ENCODE peak calls at places on chromosomes 7 and 10, in eight cellular contexts. R is K562, F is HCT116, N is spleen, P is breast epithelium, O is sigmoid colon, W is esophagus muscularis mucosa, B is transverse colon. T is an unnamed sample.

GRCh38 chr10:35219292-35219691 is 92.6 kb downstream of the CREM start:
- DNase-seq in R (no peak), F (no peak), N (no peak), P (no peak), O (no peak), W (no peak), B (no peak), T (no peak)

GRCh38 chr7:142739927-142740492 is 9.3 kb upstream of the PRSS1 start:
- DNase-seq in R (no peak), F (peak), N (no peak), P (no peak), O (no peak), W (no peak), B (no peak), T (no peak)

GRCh38 chr7:128878226-128879105 is 15.8 kb downstream of the ATP6V1F start:
- DNase-seq in R (no peak), F (no peak), N (peak), P (no peak), O (peak), W (no peak), B (no peak), T (no peak)

GRCh38 chr7:44574286-44574872 is 671 bp upstream of the DDX56 start:
- DNase-seq in R (no peak), F (no peak), N (no peak), P (no peak), O (no peak), W (no peak), B (no peak), T (no peak)

GRCh38 chr10:17387861-17388503 is 66.4 kb downstream of the ST8SIA6 start:
- DNase-seq in R (no peak), F (no peak), N (no peak), P (no peak), O (no peak), W (no peak), B (no peak), T (peak)

GRCh38 chr10:74927701-74928100 is 101.3 kb downstream of the KAT6B start:
- DNase-seq in R (no peak), F (no peak), N (no peak), P (no peak), O (no peak), W (no peak), B (no peak), T (no peak)

GRCh38 chr10:43026039-43026973 is 50.6 kb upstream of the RET start:
- DNase-seq in R (no peak), F (no peak), N (peak), P (peak), O (no peak), W (peak), B (no peak), T (peak)

GRCh38 chr7:25804154-25804553 is 347.8 kb upstream of the NFE2L3 start:
- DNase-seq in R (no peak), F (no peak), N (no peak), P (no peak), O (no peak), W (no peak), B (no peak), T (peak)

GRCh38 chr10:110725809-110726641 is 81.9 kb downstream of the RBM20 start:
- DNase-seq in R (no peak), F (no peak), N (no peak), P (no peak), O (no peak), W (no peak), B (no peak), T (no peak)

GRCh38 chr7:127932496-127932895 is 98.7 kb downstream of the LRRC4 start:
- DNase-seq in R (no peak), F (no peak), N (no peak), P (no peak), O (no peak), W (no peak), B (no peak), T (no peak)

GRCh38 chr7:118184392-118184899 is 482 bp downstream of the LSM8 start:
- DNase-seq in R (peak), F (no peak), N (no peak), P (no peak), O (no peak), W (no peak), B (no peak), T (no peak)

GRCh38 chr7:16851829-16852228 is 30.0 kb downstream of the AGR3 start:
- DNase-seq in R (no peak), F (no peak), N (no peak), P (no peak), O (no peak), W (no peak), B (no peak), T (no peak)

GRCh38 chr7:68424643-68425297 is 1173.5 kb upstream of the AUTS2 start:
- DNase-seq in R (no peak), F (no peak), N (no peak), P (no peak), O (no peak), W (no peak), B (no peak), T (no peak)

GRCh38 chr10:17912764-17913163 is 39.0 kb upstream of the SLC39A12 start:
- DNase-seq in R (no peak), F (no peak), N (no peak), P (no peak), O (no peak), W (no peak), B (no peak), T (no peak)

GRCh38 chr10:51297438-51297837 is 223.2 kb downstream of the PRKG1 start:
- DNase-seq in R (no peak), F (no peak), N (no peak), P (no peak), O (no peak), W (no peak), B (no peak), T (no peak)

GRCh38 chr7:50792342-50793114 is 9.8 kb upstream of the GRB10 start:
- DNase-seq in R (peak), F (no peak), N (peak), P (no peak), O (no peak), W (no peak), B (peak), T (no peak)

DNA sequence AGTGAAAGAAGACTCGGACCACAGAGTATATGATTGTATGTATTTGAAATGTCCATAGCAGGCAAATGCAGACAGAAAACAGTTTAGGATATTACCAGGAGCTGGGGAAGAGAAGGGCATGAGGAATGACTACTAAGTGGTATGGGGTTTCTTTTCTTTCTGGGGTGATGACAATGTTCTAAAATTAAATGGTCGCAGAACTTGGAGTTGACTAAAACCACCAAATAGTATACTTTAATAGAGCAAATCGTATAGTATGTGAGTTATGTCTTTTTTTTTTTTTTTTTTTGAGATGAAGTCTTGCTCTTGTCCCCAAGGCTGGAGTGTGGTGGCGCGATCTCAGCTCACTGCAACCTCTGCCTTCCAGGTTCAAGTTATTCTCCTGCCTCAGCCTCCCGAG is 34.6 kb downstream of the XRCC2 start:
- DNase-seq in R (no peak), F (no peak), N (no peak), P (no peak), O (no peak), W (no peak), B (no peak), T (no peak)
- TF ChIP-seq POLR2AphosphoS5 in R (no peak), F (no peak), N (no peak), P (no peak), O (no peak), W (no peak), B (no peak), T (no peak)

DNA sequence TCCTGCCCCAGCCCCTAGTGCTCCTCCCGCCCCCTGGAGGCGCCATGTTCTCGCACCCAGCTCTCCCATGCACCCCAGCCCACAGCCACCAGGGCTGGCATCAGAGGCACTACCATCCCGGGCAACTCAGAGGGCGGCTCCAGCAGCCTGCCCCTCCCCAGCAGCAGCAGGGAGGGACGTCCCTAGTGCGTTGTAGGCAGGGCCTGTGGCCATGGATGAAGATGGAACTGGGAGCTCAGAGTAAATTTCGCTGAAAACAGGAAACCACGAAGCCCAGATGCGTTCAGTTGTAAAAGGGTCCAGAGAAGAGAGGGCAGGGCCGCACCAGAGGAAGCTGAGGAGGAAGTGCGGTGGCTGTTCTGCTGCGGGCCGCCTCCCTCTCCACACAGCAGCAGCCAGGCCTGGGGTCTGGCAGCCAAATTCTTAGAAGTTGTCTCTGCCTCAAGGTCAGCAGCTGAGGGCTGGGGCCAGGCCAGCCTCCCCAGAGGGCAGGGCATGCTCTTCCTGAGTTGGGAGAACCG is 24.6 kb downstream of the VSIR start:
- DNase-seq in R (peak), F (no peak), N (peak), P (no peak), O (peak), W (peak), B (peak), T (no peak)
- TF ChIP-seq CTCF in R (no peak), F (no peak), N (peak), P (no peak), O (no peak), W (no peak), B (peak), T (no peak)

GRCh38 chr10:71409516-71410104 is 12.9 kb downstream of the CDH23 start:
- DNase-seq in R (no peak), F (no peak), N (no peak), P (peak), O (no peak), W (no peak), B (no peak), T (no peak)
- TF ChIP-seq POLR2AphosphoS5 in R (no peak), F (no peak), N (no peak), P (no peak), O (no peak), W (no peak), B (no peak), T (no peak)

DNA sequence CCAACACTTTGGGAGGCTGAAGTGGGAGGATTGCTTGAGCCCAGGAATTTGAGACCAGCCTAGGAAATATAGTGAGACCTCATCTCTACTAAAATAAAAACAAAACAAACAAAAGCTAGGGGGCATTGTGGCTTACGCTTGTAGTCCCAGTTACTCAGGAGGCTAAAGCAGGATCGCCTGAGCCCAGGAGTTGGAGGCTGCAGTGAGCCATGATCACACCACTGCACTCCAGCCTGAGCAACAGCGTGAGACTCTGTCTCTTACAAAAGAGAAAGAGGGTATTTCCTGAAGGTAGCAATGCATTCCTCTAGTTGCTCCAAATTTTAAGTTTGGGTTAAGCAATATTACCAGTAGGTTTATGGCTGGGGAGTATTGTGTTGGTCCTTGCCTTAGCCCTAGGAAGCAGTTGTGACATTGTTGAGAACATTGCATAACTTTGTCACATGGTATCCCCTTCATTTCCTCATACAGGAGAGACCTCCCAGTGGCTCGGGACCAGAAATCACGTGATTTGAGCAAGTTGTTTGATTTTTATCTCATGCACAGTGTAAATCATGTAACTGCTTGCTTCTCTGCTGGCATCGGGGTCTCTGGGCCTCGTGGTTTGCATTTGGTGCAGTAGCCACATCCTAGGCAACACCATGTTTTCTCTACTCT is 23.3 kb upstream of the SMARCD3 start:
- DNase-seq in R (no peak), F (no peak), N (no peak), P (no peak), O (peak), W (no peak), B (peak), T (peak)
- TF ChIP-seq CTCF in R (peak), F (no peak), N (no peak), P (no peak), O (no peak), W (no peak), B (no peak), T (no peak)

GRCh38 chr10:8049151-8049873 is 5.2 kb upstream of the GATA3 start:
- DNase-seq in R (no peak), F (no peak), N (no peak), P (no peak), O (no peak), W (no peak), B (no peak), T (no peak)
- TF ChIP-seq POLR2AphosphoS5 in R (no peak), F (no peak), N (no peak), P (no peak), O (no peak), W (no peak), B (no peak), T (no peak)

GRCh38 chr7:132653364-132653930 is 77.2 kb upstream of the PLXNA4 start:
- DNase-seq in R (no peak), F (no peak), N (peak), P (no peak), O (no peak), W (no peak), B (no peak), T (no peak)

GRCh38 chr7:132652507-132652906 is 76.2 kb upstream of the PLXNA4 start:
- DNase-seq in R (no peak), F (no peak), N (no peak), P (no peak), O (no peak), W (no peak), B (no peak), T (no peak)

GRCh38 chr7:132654150-132654549 is 77.9 kb upstream of the PLXNA4 start:
- DNase-seq in R (peak), F (peak), N (no peak), P (no peak), O (no peak), W (no peak), B (no peak), T (no peak)

GRCh38 chr7:132655071-132655761 is 78.9 kb upstream of the PLXNA4 start:
- DNase-seq in R (no peak), F (no peak), N (peak), P (no peak), O (peak), W (no peak), B (peak), T (peak)

GRCh38 chr7:132656846-132657776 is 80.8 kb upstream of the PLXNA4 start:
- DNase-seq in R (peak), F (peak), N (no peak), P (no peak), O (no peak), W (no peak), B (no peak), T (no peak)
- TF ChIP-seq CTCF in R (peak), F (peak), N (peak), P (no peak), O (no peak), W (no peak), B (no peak), T (no peak)

GRCh38 chr7:72265071-72265470 is 147.1 kb downstream of the CALN1 start:
- DNase-seq in R (no peak), F (no peak), N (no peak), P (no peak), O (no peak), W (no peak), B (no peak), T (no peak)

GRCh38 chr7:72268090-72268489 is 144.0 kb downstream of the CALN1 start:
- DNase-seq in R (no peak), F (no peak), N (no peak), P (no peak), O (no peak), W (no peak), B (no peak), T (no peak)

GRCh38 chr7:72268826-72269225 is 143.3 kb downstream of the CALN1 start:
- DNase-seq in R (no peak), F (no peak), N (no peak), P (no peak), O (no peak), W (no peak), B (no peak), T (no peak)

GRCh38 chr7:72265505-72265904 is 146.6 kb downstream of the CALN1 start:
- DNase-seq in R (no peak), F (no peak), N (no peak), P (no peak), O (no peak), W (no peak), B (no peak), T (no peak)

DNA sequence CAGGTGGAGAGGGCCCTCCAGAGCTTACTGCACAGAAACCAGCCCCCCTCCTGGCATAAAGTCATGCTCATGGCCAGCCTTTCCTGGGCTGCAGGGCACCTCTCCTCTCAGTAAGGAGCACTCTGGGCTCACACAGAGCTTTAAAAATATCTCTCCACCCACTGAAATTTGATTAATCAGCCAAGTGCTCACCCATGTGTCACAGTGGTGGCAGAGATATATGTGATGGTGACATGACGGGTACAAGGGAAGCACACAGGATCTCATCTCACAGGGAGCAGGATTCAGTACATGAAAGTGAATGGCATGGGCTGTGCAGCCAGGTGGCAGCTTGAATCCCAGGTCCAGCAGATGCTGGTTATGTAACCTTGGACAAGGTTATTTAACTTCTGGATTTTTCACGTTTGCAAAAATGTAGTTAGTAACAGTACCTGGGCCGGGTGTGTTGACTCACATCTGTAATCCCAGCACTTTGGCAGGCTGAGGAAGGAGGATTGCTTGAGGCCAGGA is 144.8 kb downstream of the CALN1 start:
- DNase-seq in R (no peak), F (no peak), N (no peak), P (no peak), O (no peak), W (no peak), B (no peak), T (no peak)
- TF ChIP-seq POLR2AphosphoS5 in R (no peak), F (no peak), N (no peak), P (no peak), O (no peak), W (no peak), B (no peak), T (no peak)

GRCh38 chr7:153829523-153829922 is 222.7 kb upstream of the DPP6 start:
- DNase-seq in R (no peak), F (no peak), N (no peak), P (no peak), O (no peak), W (no peak), B (no peak), T (no peak)

GRCh38 chr7:153835712-153836265 is 216.4 kb upstream of the DPP6 start:
- DNase-seq in R (no peak), F (no peak), N (no peak), P (no peak), O (peak), W (no peak), B (peak), T (no peak)

GRCh38 chr7:153835104-153835503 is 217.1 kb upstream of the DPP6 start:
- DNase-seq in R (no peak), F (no peak), N (no peak), P (no peak), O (no peak), W (no peak), B (no peak), T (no peak)

DNA sequence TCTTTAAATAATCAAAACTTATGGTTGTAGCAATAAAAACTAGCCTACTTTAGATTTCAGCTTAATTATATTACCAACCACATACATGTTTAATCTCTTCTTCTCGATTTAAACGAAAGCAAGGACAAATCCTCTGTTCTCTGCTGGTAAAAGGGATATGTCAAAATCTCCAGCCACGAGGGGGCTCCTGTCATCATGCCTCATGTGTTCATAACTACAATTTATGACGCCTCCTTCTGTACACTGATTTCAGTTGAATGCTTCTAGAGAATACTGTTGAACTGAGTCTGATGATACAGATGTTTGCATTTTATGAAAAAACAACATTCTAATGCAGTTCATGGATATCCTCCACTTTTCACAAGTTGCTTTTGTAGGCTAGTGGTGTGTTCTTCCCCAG is 220.0 kb upstream of the DPP6 start:
- DNase-seq in R (peak), F (no peak), N (no peak), P (no peak), O (no peak), W (no peak), B (no peak), T (no peak)
- TF ChIP-seq CTCF in R (peak), F (no peak), N (no peak), P (no peak), O (no peak), W (no peak), B (no peak), T (no peak)

DNA sequence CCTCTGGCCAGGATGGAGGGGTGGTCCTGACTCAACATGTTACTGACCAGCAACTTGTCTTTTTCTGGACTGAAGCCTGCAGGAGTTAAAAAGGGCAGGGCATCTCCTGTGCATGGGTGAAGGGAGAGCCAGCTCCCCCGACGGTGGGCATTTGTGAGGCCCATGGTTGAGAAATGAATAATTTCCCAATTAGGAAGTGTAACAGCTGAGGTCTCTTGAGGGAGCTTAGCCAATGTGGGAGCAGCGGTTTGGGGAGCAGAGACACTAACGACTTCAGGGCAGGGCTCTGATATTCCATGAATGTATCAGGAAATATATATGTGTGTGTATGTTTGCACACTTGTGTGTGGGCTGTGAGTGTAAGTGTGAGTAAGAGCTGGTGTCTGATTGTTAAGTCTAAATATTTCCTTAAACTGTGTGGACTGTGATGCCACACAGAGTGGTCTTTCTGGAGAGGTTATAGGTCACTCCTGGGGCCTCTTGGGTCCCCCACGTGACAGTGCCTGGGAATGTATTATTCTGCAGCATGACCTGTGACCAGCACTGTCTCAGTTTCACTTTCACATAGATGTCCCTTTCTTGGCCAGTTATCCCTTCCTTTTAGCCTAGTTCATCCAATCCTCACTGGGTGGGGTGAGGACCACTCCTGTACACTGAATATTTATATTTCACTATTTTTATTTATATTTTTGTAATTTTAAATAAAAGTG is 6.0 kb downstream of the PLAU start:
- DNase-seq in R (peak), F (no peak), N (no peak), P (no peak), O (no peak), W (no peak), B (peak), T (no peak)
- TF ChIP-seq POLR2AphosphoS5 in R (no peak), F (no peak), N (no peak), P (no peak), O (no peak), W (no peak), B (no peak), T (no peak)